ENCODE peak calls at places on chromosomes 16 and 17, in four cellular contexts. A is HepG2, S is H1, K is GM12878. V is an unnamed sample.

GRCh38 chr16:8936421-8936820 is 27.3 kb downstream of the USP7 start:
- DNase-seq in A (peak), S (no peak), K (no peak), V (peak)

GRCh38 chr16:87897563-87898505 is 28.5 kb upstream of the SLC7A5 start:
- DNase-seq in A (no peak), S (no peak), K (no peak), V (no peak)

GRCh38 chr16:71358464-71359031 is at the start of gene CALB2:
- DNase-seq in A (peak), S (peak), K (no peak), V (peak)

GRCh38 chr16:3112881-3113574 is 642 bp downstream of the ZNF205 start:
- DNase-seq in A (no peak), S (no peak), K (no peak), V (no peak)

GRCh38 chr17:82200743-82201497 is 11.7 kb downstream of the CCDC57 start:
- DNase-seq in A (no peak), S (no peak), K (no peak), V (no peak)

GRCh38 chr17:50034504-50035364 is 21.2 kb upstream of the ITGA3 start:
- DNase-seq in A (no peak), S (no peak), K (no peak), V (no peak)

GRCh38 chr17:62761884-62762283 is 46.2 kb downstream of the MARCHF10 start:
- DNase-seq in A (no peak), S (peak), K (no peak), V (peak)

GRCh38 chr17:41390411-41390938 is 6.9 kb downstream of the KRT31 start:
- DNase-seq in A (no peak), S (no peak), K (no peak), V (no peak)

GRCh38 chr16:31023252-31023602 is 10.1 kb upstream of the STX4 start:
- DNase-seq in A (no peak), S (no peak), K (no peak), V (no peak)

GRCh38 chr16:84851192-84852127 is 31.7 kb downstream of the CRISPLD2 start:
- DNase-seq in A (peak), S (no peak), K (no peak), V (no peak)

GRCh38 chr16:7548796-7549318 is 216.2 kb downstream of the RBFOX1 start:
- DNase-seq in A (no peak), S (no peak), K (no peak), V (no peak)

GRCh38 chr16:77238593-77238992 is 39.4 kb downstream of the SYCE1L start:
- DNase-seq in A (no peak), S (no peak), K (no peak), V (no peak)

GRCh38 chr16:19085679-19086200 is 18.3 kb downstream of the COQ7 start:
- DNase-seq in A (no peak), S (no peak), K (no peak), V (no peak)

GRCh38 chr16:2484898-2485508 is 10.1 kb downstream of the TBC1D24 start:
- DNase-seq in A (peak), S (no peak), K (no peak), V (no peak)

GRCh38 chr16:82294874-82295273 is 124.8 kb upstream of the MPHOSPH6 start:
- DNase-seq in A (no peak), S (no peak), K (no peak), V (no peak)

GRCh38 chr17:79965806-79966205 is 69.9 kb downstream of the TBC1D16 start:
- DNase-seq in A (no peak), S (no peak), K (no peak), V (no peak)

GRCh38 chr16:33877-34707 is 19.3 kb downstream of the POLR3K start:
- DNase-seq in A (no peak), S (no peak), K (no peak), V (no peak)

GRCh38 chr17:82893779-82894178 is 54.0 kb upstream of the ZNF750 start:
- DNase-seq in A (no peak), S (no peak), K (no peak), V (no peak)

GRCh38 chr16:50747206-50747956 is 5.5 kb downstream of the CYLD start:
- DNase-seq in A (peak), S (no peak), K (peak), V (no peak)

GRCh38 chr17:51103050-51103449 is 17.6 kb downstream of the SPAG9 start:
- DNase-seq in A (no peak), S (no peak), K (no peak), V (no peak)

GRCh38 chr17:58330544-58330996 is 2.0 kb upstream of the TSPOAP1 start:
- DNase-seq in A (no peak), S (no peak), K (no peak), V (no peak)

GRCh38 chr16:48188449-48189102 is 32.8 kb upstream of the ABCC12 start:
- DNase-seq in A (peak), S (no peak), K (peak), V (no peak)

GRCh38 chr16:8639694-8640093 is 18.2 kb downstream of the METTL22 start:
- DNase-seq in A (no peak), S (no peak), K (no peak), V (no peak)

GRCh38 chr17:19418312-19418992 is 7.4 kb downstream of the RNF112 start:
- DNase-seq in A (no peak), S (no peak), K (no peak), V (no peak)

GRCh38 chr17:38768417-38768816 is 15.9 kb downstream of the PSMB3 start:
- DNase-seq in A (no peak), S (no peak), K (no peak), V (no peak)

GRCh38 chr17:67554634-67555033 is 163.1 kb upstream of the NOL11 start:
- DNase-seq in A (no peak), S (no peak), K (no peak), V (no peak)

GRCh38 chr17:57281887-57282653 is 25.7 kb downstream of the MSI2 start:
- DNase-seq in A (no peak), S (no peak), K (no peak), V (no peak)

GRCh38 chr16:85475233-85475632 is 137.9 kb upstream of the GSE1 start:
- DNase-seq in A (no peak), S (no peak), K (no peak), V (no peak)

GRCh38 chr17:76816590-76817135 is 51.5 kb upstream of the MGAT5B start:
- DNase-seq in A (peak), S (peak), K (no peak), V (peak)

GRCh38 chr17:6212766-6213165 is 142.6 kb downstream of the WSCD1 start:
- DNase-seq in A (no peak), S (no peak), K (no peak), V (no peak)

GRCh38 chr16:64866026-64866425 is 255.8 kb downstream of the CDH11 start:
- DNase-seq in A (no peak), S (no peak), K (no peak), V (no peak)

GRCh38 chr17:40168262-40168832 is 8.9 kb upstream of the RAPGEFL1 start:
- DNase-seq in A (peak), S (peak), K (peak), V (peak)

GRCh38 chr17:29376667-29377268 is 13.4 kb upstream of the TAOK1 start:
- DNase-seq in A (no peak), S (no peak), K (no peak), V (no peak)

GRCh38 chr16:89195521-89196171 is 4.7 kb downstream of the SLC22A31 start:
- DNase-seq in A (no peak), S (peak), K (no peak), V (no peak)
- TF ChIP-seq YY1 in A (no peak), S (no peak), K (no peak), V (no peak)

GRCh38 chr16:20944861-20945390 is 44.4 kb downstream of the LYRM1 start:
- DNase-seq in A (peak), S (no peak), K (no peak), V (no peak)
- TF ChIP-seq SUZ12 in A (no peak), S (no peak), K (no peak), V (no peak)

GRCh38 chr17:75480281-75480680 is 23.8 kb downstream of the TMEM94 start:
- DNase-seq in A (no peak), S (no peak), K (no peak), V (no peak)
- TF ChIP-seq YY1 in A (no peak), S (no peak), K (no peak), V (no peak)

GRCh38 chr16:28196331-28196987 is 15.3 kb downstream of the XPO6 start:
- DNase-seq in A (no peak), S (no peak), K (no peak), V (no peak)

GRCh38 chr16:28192811-28193529 is 18.8 kb downstream of the XPO6 start:
- DNase-seq in A (no peak), S (no peak), K (no peak), V (no peak)

GRCh38 chr16:28191364-28191985 is 20.3 kb downstream of the XPO6 start:
- DNase-seq in A (no peak), S (no peak), K (no peak), V (no peak)

GRCh38 chr16:28195859-28196258 is 15.9 kb downstream of the XPO6 start:
- DNase-seq in A (no peak), S (no peak), K (no peak), V (no peak)

DNA sequence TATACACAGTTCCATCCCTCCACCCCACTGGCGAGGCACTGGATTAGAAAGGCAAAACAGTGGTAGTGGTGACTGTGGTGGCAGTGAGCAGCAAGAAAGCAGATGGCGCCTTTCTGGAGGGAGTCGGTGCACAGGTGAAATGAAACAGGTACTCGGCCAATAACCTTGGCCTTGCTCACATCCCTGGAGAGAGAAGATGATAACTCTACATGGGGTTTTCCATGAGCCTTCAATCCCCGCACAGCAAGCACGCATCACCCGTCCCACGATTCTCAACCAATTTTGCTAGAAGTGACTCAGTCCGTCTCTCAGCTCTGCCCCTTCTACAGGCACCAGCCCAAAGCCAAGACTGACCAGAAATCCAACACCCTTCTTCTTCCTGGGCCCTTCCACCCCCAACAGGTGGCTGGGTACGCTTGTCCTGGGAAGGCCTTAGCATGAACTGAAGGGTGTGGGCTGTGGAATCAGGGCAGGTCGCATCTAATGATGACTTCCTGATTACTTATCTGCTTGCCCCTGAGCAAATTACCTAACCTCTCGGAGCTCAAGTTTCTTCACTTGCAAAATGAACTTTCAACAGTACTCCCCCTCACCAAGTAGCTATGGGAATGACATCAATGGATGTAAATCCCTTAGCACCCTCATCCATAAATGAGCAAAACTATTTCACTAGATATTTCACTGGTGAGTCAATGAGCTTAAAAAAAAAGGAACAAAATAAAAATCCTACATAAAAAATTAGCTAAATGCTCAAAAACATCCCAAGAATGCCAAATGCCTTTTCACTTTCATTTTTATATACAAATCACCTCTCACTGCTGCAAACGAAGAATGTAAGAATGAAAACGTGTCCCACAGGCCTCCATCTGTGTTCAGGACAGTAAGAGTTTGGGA is 18.0 kb downstream of the XPO6 start:
- DNase-seq in A (no peak), S (no peak), K (no peak), V (no peak)
- TF ChIP-seq SUZ12 in A (no peak), S (no peak), K (no peak), V (no peak)

GRCh38 chr17:64736804-64737492 is 74.8 kb upstream of the SMURF2 start:
- DNase-seq in A (peak), S (peak), K (no peak), V (no peak)
- TF ChIP-seq YY1 in A (no peak), S (no peak), K (no peak), V (no peak)

GRCh38 chr17:74439691-74440567 is 8.0 kb downstream of the GPRC5C start:
- DNase-seq in A (no peak), S (no peak), K (no peak), V (no peak)

GRCh38 chr17:74441537-74441936 is 9.6 kb downstream of the GPRC5C start:
- DNase-seq in A (no peak), S (no peak), K (no peak), V (no peak)

GRCh38 chr17:74435775-74436359 is 4.0 kb downstream of the GPRC5C start:
- DNase-seq in A (no peak), S (no peak), K (no peak), V (no peak)

GRCh38 chr17:74433421-74434121 is 1.7 kb downstream of the GPRC5C start:
- DNase-seq in A (peak), S (no peak), K (no peak), V (no peak)

DNA sequence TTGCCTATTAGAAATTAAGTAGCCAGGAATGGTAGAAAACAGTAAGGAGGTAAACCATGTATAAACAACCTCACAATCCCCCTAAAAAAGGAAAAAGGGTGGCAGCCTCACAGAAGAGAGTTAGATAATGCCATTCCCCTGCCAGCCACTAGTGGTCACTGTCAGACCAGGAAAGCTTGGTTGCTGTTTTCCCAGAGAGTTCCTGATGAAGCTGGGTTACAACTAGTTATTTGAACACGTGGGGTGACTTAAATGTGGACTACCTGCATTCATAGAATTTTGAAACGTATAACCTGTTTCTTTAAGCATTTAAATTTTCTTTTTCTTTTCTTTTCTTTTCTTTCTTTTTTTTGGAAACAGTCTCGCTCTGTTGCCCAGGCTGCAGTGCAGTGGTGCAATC is 5.8 kb downstream of the GPRC5C start:
- DNase-seq in A (no peak), S (no peak), K (no peak), V (no peak)
- TF ChIP-seq SUZ12 in A (no peak), S (no peak), K (no peak), V (no peak)

GRCh38 chr17:8631554-8631877 is 991 bp upstream of the MYH10 start:
- DNase-seq in A (no peak), S (no peak), K (no peak), V (no peak)

GRCh38 chr17:8630802-8631553 is 453 bp upstream of the MYH10 start:
- DNase-seq in A (peak), S (peak), K (peak), V (peak)

GRCh38 chr17:8629371-8630226 is 926 bp downstream of the MYH10 start:
- DNase-seq in A (no peak), S (peak), K (no peak), V (no peak)

GRCh38 chr17:8630227-8630801 is at the start of gene MYH10:
- DNase-seq in A (no peak), S (no peak), K (no peak), V (no peak)

GRCh38 chr17:8632087-8632486 is 1.6 kb upstream of the MYH10 start:
- DNase-seq in A (peak), S (peak), K (no peak), V (no peak)
- TF ChIP-seq YY1 in A (no peak), S (no peak), K (no peak), V (no peak)

GRCh38 chr16:52976539-52977167 is 76.0 kb downstream of the CHD9NB start:
- DNase-seq in A (peak), S (no peak), K (no peak), V (no peak)
- TF ChIP-seq SUZ12 in A (no peak), S (no peak), K (no peak), V (no peak)

DNA sequence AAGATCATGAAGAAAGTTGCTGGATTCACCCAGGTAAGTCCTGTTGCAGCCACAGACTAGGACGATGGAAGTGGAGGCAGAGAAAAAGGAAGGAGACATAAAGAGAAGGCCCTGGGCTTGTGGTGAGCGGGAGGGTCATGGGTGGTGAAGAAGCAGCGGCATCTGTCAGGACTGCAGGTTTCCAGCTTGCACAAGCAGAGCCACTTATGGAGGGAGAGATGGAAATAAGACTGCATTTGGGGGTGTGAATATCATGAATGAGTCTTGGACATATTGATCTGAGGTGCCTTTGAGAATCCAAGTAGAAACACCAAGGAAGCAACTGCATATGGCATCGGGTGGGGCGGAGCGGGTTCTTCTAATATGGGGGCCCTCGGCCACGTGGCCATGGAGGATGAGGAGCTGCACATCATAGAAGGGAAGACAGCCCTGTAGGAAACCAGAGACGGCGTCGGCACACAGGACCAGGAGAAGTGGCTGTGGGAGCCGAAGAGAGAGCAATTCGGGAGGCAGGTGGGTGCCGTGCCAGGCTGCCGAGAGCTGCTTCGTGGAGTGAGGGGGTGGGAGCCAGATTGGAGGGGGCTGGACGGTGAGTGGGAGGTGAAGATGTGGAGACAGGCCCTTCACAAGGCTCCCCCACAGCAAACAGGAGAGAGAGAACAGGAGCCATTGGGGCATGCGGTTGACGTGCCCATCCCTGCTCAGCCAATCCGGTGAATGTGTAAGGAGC is 243.5 kb downstream of the GSG1L start:
- DNase-seq in A (no peak), S (no peak), K (no peak), V (no peak)
- TF ChIP-seq YY1 in A (no peak), S (no peak), K (no peak), V (no peak)

GRCh38 chr17:78645421-78646295 is 68.5 kb upstream of the DNAH17 start:
- DNase-seq in A (no peak), S (no peak), K (peak), V (no peak)
- TF ChIP-seq SUZ12 in A (no peak), S (no peak), K (no peak), V (no peak)